ENCODE peak calls at places on chromosomes 13 and 19, in six cellular contexts. O is neural progenitor cell; L is left ventricle myocardium inferior; N is RWPE1; I is HFF-Myc; Q is CD8-positive, alpha-beta T cell. F is an unnamed sample.

GRCh38 chr13:20127563-20128458 is 33.0 kb downstream of the GJA3 start:
- DNase-seq in O (peak), L (peak), N (no peak), I (no peak), Q (no peak), F (no peak)

GRCh38 chr19:16207490-16208025 is 9.8 kb downstream of the AP1M1 start:
- DNase-seq in O (no peak), L (no peak), N (no peak), I (no peak), Q (no peak), F (no peak)

GRCh38 chr13:71712988-71713653 is 153.9 kb downstream of the DACH1 start:
- DNase-seq in O (peak), L (no peak), N (no peak), I (no peak), Q (no peak), F (no peak)

GRCh38 chr13:113854238-113855011 is 9.5 kb downstream of the GAS6 start:
- DNase-seq in O (no peak), L (peak), N (no peak), I (no peak), Q (no peak), F (no peak)

GRCh38 chr19:41988947-41989346 is 5.1 kb downstream of the ATP1A3 start:
- DNase-seq in O (no peak), L (no peak), N (no peak), I (no peak), Q (no peak), F (no peak)

GRCh38 chr19:5002143-5002542 is 33.2 kb downstream of the KDM4B start:
- DNase-seq in O (no peak), L (no peak), N (no peak), I (peak), Q (no peak), F (no peak)

GRCh38 chr19:56692496-56692895 is 20.9 kb upstream of the ZNF835 start:
- DNase-seq in O (no peak), L (no peak), N (no peak), I (no peak), Q (no peak), F (no peak)

GRCh38 chr13:50119593-50119992 is 104.3 kb downstream of the KCNRG start:
- DNase-seq in O (no peak), L (no peak), N (no peak), I (no peak), Q (no peak), F (no peak)

GRCh38 chr13:48979892-48980291 is 4.2 kb downstream of the FNDC3A start:
- DNase-seq in O (no peak), L (no peak), N (no peak), I (no peak), Q (no peak), F (no peak)

GRCh38 chr13:112953591-112954487 is 15.2 kb upstream of the MCF2L start:
- DNase-seq in O (no peak), L (no peak), N (no peak), I (no peak), Q (no peak), F (no peak)

GRCh38 chr19:33472696-33473624 is 48.6 kb downstream of the PEPD start:
- DNase-seq in O (no peak), L (no peak), N (peak), I (peak), Q (no peak), F (peak)

GRCh38 chr13:109401307-109401706 is 385.1 kb downstream of the IRS2 start:
- DNase-seq in O (no peak), L (no peak), N (no peak), I (no peak), Q (no peak), F (no peak)

GRCh38 chr19:13146763-13147563 is 3.2 kb downstream of the STX10 start:
- DNase-seq in O (no peak), L (no peak), N (no peak), I (peak), Q (no peak), F (no peak)

GRCh38 chr19:50959731-50960500 is 7.1 kb upstream of the KLK5 start:
- DNase-seq in O (no peak), L (no peak), N (no peak), I (no peak), Q (no peak), F (no peak)

GRCh38 chr19:9847087-9847671 is 12.1 kb downstream of the PIN1 start:
- DNase-seq in O (peak), L (no peak), N (peak), I (peak), Q (no peak), F (peak)

GRCh38 chr19:2542341-2543069 is 66.6 kb downstream of the GADD45B start:
- DNase-seq in O (no peak), L (peak), N (no peak), I (no peak), Q (no peak), F (no peak)

GRCh38 chr13:93055233-93055632 is 171.4 kb upstream of the GPC6 start:
- DNase-seq in O (no peak), L (no peak), N (no peak), I (no peak), Q (no peak), F (no peak)

GRCh38 chr13:113883921-113884804 is 20.3 kb upstream of the GAS6 start:
- DNase-seq in O (no peak), L (no peak), N (no peak), I (no peak), Q (no peak), F (no peak)

GRCh38 chr13:84917252-84917878 is 881.9 kb downstream of the SLITRK6 start:
- DNase-seq in O (no peak), L (no peak), N (peak), I (peak), Q (no peak), F (no peak)

GRCh38 chr19:19349365-19349764 is 28.7 kb downstream of the MAU2 start:
- DNase-seq in O (no peak), L (no peak), N (no peak), I (no peak), Q (no peak), F (no peak)

GRCh38 chr19:40080289-40080688 is 10.5 kb downstream of the ZNF780A start:
- DNase-seq in O (no peak), L (no peak), N (no peak), I (no peak), Q (no peak), F (no peak)

GRCh38 chr19:39740395-39740794 is 2.6 kb upstream of the CLC start:
- DNase-seq in O (no peak), L (no peak), N (no peak), I (no peak), Q (no peak), F (no peak)

GRCh38 chr13:47594833-47595232 is 406.2 kb downstream of the SUCLA2 start:
- DNase-seq in O (peak), L (no peak), N (no peak), I (no peak), Q (no peak), F (no peak)

DNA sequence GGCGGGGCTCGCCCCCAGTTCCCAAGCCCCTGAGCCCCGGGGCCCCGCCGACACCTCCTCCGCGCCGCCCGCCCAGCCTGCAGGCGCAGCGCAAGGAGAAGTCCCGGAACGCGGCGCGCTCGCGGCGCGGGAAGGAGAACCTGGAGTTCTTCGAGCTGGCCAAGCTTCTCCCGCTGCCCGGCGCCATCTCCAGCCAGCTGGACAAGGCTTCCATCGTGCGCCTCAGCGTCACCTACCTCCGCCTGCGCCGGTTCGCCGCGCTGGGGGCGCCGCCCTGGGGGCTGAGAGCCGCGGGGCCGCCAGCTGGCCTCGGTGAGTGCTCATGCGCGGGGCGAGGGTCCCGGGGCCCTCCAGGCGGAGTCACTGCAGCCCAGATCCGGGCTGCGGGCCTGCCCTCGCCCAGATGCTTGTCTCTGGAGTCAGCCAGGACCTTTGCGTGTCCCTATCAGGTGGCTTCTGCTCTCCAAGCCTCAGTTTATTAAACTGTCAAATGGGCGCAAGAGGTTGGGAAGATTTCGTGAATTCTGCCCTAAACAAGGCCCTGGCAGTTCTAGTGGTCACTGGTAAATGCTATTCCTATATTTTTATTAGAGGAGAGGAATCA is 2.0 kb downstream of the NPAS1 start:
- DNase-seq in O (peak), L (no peak), N (no peak), I (no peak), Q (no peak), F (no peak)
- TF ChIP-seq CTCF in O (no peak), L (no peak), N (no peak), I (no peak), Q (no peak), F (no peak)

GRCh38 chr13:33514362-33514761 is 228.8 kb upstream of the STARD13 start:
- DNase-seq in O (peak), L (no peak), N (no peak), I (no peak), Q (no peak), F (no peak)
- TF ChIP-seq CTCF in O (peak), L (no peak), N (no peak), I (no peak), Q (no peak), F (no peak)

DNA sequence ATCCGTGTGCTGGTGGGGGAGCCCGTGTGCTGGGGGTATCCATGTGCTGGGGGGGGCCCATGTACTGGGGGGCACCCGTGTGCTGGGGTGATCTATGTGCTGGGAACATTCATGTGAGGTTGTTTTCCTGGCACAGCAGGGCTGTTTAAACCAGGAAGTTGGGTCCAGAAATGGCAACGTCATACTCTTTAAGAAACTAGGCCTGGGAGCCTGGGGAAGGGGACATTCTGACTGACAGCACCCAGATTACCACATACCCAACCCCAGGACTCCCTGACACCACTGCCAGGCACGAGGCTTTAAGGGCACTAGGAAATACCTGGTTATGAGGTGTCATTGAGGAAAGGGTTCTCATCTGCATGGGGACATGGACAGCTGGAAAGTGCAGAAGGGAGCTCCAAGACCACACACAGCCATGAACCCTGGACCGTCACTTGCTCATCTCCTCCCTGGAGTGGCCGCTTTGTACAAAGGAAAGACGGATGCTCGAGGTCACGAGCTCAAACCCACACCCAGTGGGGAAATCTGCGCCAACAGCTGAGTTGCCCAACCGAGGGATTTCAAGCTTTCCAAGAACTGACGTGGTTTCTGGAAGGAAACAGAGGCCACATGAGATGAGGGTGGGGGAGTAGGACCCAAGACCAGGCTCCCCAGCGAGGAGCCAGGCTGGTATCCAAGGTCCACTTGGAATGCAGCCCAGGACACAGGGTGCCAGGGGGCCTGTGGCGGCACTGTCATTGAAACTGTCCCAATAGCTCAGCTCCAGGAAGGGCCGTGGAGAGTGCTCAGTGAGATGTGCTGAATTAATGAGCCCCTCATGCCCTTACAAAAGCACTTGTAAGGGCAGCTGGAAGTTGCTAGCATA is 40.9 kb downstream of the RAB20 start:
- DNase-seq in O (no peak), L (peak), N (no peak), I (no peak), Q (no peak), F (peak)
- TF ChIP-seq CTCF in O (no peak), L (no peak), N (no peak), I (no peak), Q (no peak), F (no peak)

GRCh38 chr13:106595623-106596022 is 27.7 kb upstream of the ARGLU1 start:
- DNase-seq in O (no peak), L (peak), N (no peak), I (no peak), Q (no peak), F (no peak)

GRCh38 chr13:106594986-106595385 is 27.0 kb upstream of the ARGLU1 start:
- DNase-seq in O (no peak), L (no peak), N (no peak), I (no peak), Q (no peak), F (no peak)

GRCh38 chr13:106597190-106597589 is 29.3 kb upstream of the ARGLU1 start:
- DNase-seq in O (no peak), L (peak), N (no peak), I (no peak), Q (no peak), F (no peak)

GRCh38 chr13:106597759-106598395 is 29.9 kb upstream of the ARGLU1 start:
- DNase-seq in O (no peak), L (no peak), N (no peak), I (no peak), Q (no peak), F (no peak)

GRCh38 chr13:106596287-106596937 is 28.5 kb upstream of the ARGLU1 start:
- DNase-seq in O (no peak), L (no peak), N (no peak), I (no peak), Q (no peak), F (no peak)
- TF ChIP-seq CTCF in O (no peak), L (no peak), N (no peak), I (no peak), Q (no peak), F (no peak)

GRCh38 chr19:45130888-45131615 is 29.7 kb downstream of the NKPD1 start:
- DNase-seq in O (peak), L (no peak), N (peak), I (no peak), Q (no peak), F (no peak)
- TF ChIP-seq CTCF in O (no peak), L (peak), N (no peak), I (peak), Q (no peak), F (no peak)

DNA sequence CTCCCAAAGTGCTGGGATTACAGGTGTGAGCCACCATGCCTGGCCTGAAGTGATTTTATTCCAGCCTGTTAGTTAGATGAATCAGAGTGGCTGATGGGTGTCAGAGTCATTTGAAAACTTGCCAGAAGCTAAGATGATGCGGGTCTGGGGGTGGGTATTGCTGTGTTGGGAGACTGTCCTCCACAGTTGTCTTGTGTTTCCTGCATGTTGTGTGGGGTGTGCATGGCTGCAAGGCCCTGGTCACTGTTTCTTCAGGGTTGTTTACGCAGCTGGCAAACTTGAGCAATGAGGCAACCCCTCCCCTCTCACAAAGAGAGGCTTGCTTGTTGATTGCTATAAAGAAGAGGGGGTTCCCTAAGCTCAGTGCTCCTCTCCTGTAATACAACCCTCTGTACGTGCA is 71.8 kb downstream of the TRPM4 start:
- DNase-seq in O (no peak), L (no peak), N (no peak), I (no peak), Q (no peak), F (no peak)
- TF ChIP-seq CTCF in O (no peak), L (no peak), N (no peak), I (no peak), Q (no peak), F (no peak)

GRCh38 chr19:52690395-52691214 is 44.2 kb downstream of the ZNF611 start:
- DNase-seq in O (peak), L (peak), N (peak), I (peak), Q (peak), F (peak)
- TF ChIP-seq CTCF in O (peak), L (peak), N (peak), I (no peak), Q (no peak), F (no peak)